ENCODE peak calls at places on chromosomes 2 and 18, in eight cellular contexts. One of them, this sample, is unnamed.

GRCh38 chr2:111102216-111102615 is 18.5 kb upstream of the BCL2L11 start:
- DNase-seq in CD14-positive monocyte: no peak
- DNase-seq in stimulated activated CD8-positive, alpha-beta memory T cell treated with anti-CD3 and anti-CD28 coated beads, Interleukin-15, amount 100 ng/mL, for 1 hour: no peak
- DNase-seq in cardiac muscle cell: no peak
- DNase-seq in colonic mucosa: no peak
- DNase-seq in CD8-positive, alpha-beta memory T cell: no peak
- DNase-seq in A549: no peak
- DNase-seq in RKO: no peak
- DNase-seq in this sample: no peak

GRCh38 chr18:73118121-73118816 is 250.5 kb upstream of the NETO1 start:
- DNase-seq in CD8-positive, alpha-beta memory T cell: no peak
- DNase-seq in colonic mucosa: no peak
- DNase-seq in cardiac muscle cell: no peak
- DNase-seq in A549: no peak
- DNase-seq in stimulated activated CD8-positive, alpha-beta memory T cell treated with anti-CD3 and anti-CD28 coated beads, Interleukin-15, amount 100 ng/mL, for 1 hour: no peak
- DNase-seq in CD14-positive monocyte: no peak
- DNase-seq in RKO: no peak
- DNase-seq in this sample: no peak

GRCh38 chr2:204445149-204445548 is 100.1 kb upstream of the PARD3B start:
- DNase-seq in stimulated activated CD8-positive, alpha-beta memory T cell treated with anti-CD3 and anti-CD28 coated beads, Interleukin-15, amount 100 ng/mL, for 1 hour: no peak
- DNase-seq in CD14-positive monocyte: no peak
- DNase-seq in CD8-positive, alpha-beta memory T cell: no peak
- DNase-seq in RKO: no peak
- DNase-seq in colonic mucosa: no peak
- DNase-seq in cardiac muscle cell: no peak
- DNase-seq in A549: no peak
- DNase-seq in this sample: no peak

GRCh38 chr2:203534486-203535077 is 519 bp downstream of the RAPH1 start:
- DNase-seq in CD8-positive, alpha-beta memory T cell: peak; percentile 25
- DNase-seq in A549: peak; percentile 31
- DNase-seq in colonic mucosa: peak; percentile 45
- DNase-seq in stimulated activated CD8-positive, alpha-beta memory T cell treated with anti-CD3 and anti-CD28 coated beads, Interleukin-15, amount 100 ng/mL, for 1 hour: peak; percentile 2
- DNase-seq in CD14-positive monocyte: peak; percentile 47
- DNase-seq in RKO: no peak
- DNase-seq in cardiac muscle cell: peak; percentile 78
- DNase-seq in this sample: no peak

GRCh38 chr18:46250084-46250811 is 146.1 kb downstream of the HAUS1 start:
- DNase-seq in CD8-positive, alpha-beta memory T cell: peak; percentile 72
- DNase-seq in A549: no peak
- DNase-seq in CD14-positive monocyte: no peak
- DNase-seq in stimulated activated CD8-positive, alpha-beta memory T cell treated with anti-CD3 and anti-CD28 coated beads, Interleukin-15, amount 100 ng/mL, for 1 hour: peak; percentile 14
- DNase-seq in colonic mucosa: peak; percentile 69
- DNase-seq in cardiac muscle cell: no peak
- DNase-seq in RKO: no peak
- DNase-seq in this sample: peak; percentile 60

GRCh38 chr2:144325086-144325485 is 194.8 kb downstream of the ZEB2 start:
- DNase-seq in colonic mucosa: no peak
- DNase-seq in RKO: no peak
- DNase-seq in CD8-positive, alpha-beta memory T cell: peak; percentile 78
- DNase-seq in cardiac muscle cell: no peak
- DNase-seq in stimulated activated CD8-positive, alpha-beta memory T cell treated with anti-CD3 and anti-CD28 coated beads, Interleukin-15, amount 100 ng/mL, for 1 hour: no peak
- DNase-seq in CD14-positive monocyte: no peak
- DNase-seq in A549: no peak
- DNase-seq in this sample: no peak

GRCh38 chr2:218332920-218333645 is 23.6 kb upstream of the CATIP start:
- DNase-seq in colonic mucosa: peak; percentile 19
- DNase-seq in stimulated activated CD8-positive, alpha-beta memory T cell treated with anti-CD3 and anti-CD28 coated beads, Interleukin-15, amount 100 ng/mL, for 1 hour: no peak
- DNase-seq in CD8-positive, alpha-beta memory T cell: no peak
- DNase-seq in cardiac muscle cell: no peak
- DNase-seq in CD14-positive monocyte: peak; percentile 65
- DNase-seq in RKO: no peak
- DNase-seq in A549: no peak
- DNase-seq in this sample: no peak

GRCh38 chr2:209473930-209474419 is 50.1 kb downstream of the MAP2 start:
- DNase-seq in CD8-positive, alpha-beta memory T cell: no peak
- DNase-seq in RKO: peak; percentile 18
- DNase-seq in stimulated activated CD8-positive, alpha-beta memory T cell treated with anti-CD3 and anti-CD28 coated beads, Interleukin-15, amount 100 ng/mL, for 1 hour: no peak
- DNase-seq in cardiac muscle cell: no peak
- DNase-seq in colonic mucosa: no peak
- DNase-seq in CD14-positive monocyte: no peak
- DNase-seq in A549: peak; percentile 10
- DNase-seq in this sample: peak; percentile 70

GRCh38 chr2:70282439-70282838 is 11.1 kb downstream of the SNRPG start:
- DNase-seq in RKO: no peak
- DNase-seq in CD14-positive monocyte: no peak
- DNase-seq in CD8-positive, alpha-beta memory T cell: no peak
- DNase-seq in cardiac muscle cell: no peak
- DNase-seq in stimulated activated CD8-positive, alpha-beta memory T cell treated with anti-CD3 and anti-CD28 coated beads, Interleukin-15, amount 100 ng/mL, for 1 hour: no peak
- DNase-seq in colonic mucosa: no peak
- DNase-seq in A549: no peak
- DNase-seq in this sample: no peak

GRCh38 chr18:70998490-70998889 is 709.6 kb downstream of the SOCS6 start:
- DNase-seq in CD14-positive monocyte: no peak
- DNase-seq in A549: no peak
- DNase-seq in cardiac muscle cell: peak; percentile 40
- DNase-seq in CD8-positive, alpha-beta memory T cell: no peak
- DNase-seq in stimulated activated CD8-positive, alpha-beta memory T cell treated with anti-CD3 and anti-CD28 coated beads, Interleukin-15, amount 100 ng/mL, for 1 hour: no peak
- DNase-seq in RKO: no peak
- DNase-seq in colonic mucosa: no peak
- DNase-seq in this sample: no peak

GRCh38 chr2:3001595-3002184 is 375.9 kb downstream of the EIPR1 start:
- DNase-seq in RKO: no peak
- DNase-seq in CD14-positive monocyte: no peak
- DNase-seq in stimulated activated CD8-positive, alpha-beta memory T cell treated with anti-CD3 and anti-CD28 coated beads, Interleukin-15, amount 100 ng/mL, for 1 hour: no peak
- DNase-seq in A549: no peak
- DNase-seq in CD8-positive, alpha-beta memory T cell: no peak
- DNase-seq in cardiac muscle cell: peak; percentile 5
- DNase-seq in colonic mucosa: no peak
- DNase-seq in this sample: no peak

GRCh38 chr18:31512203-31512764 is 14.3 kb downstream of the DSG2 start:
- DNase-seq in RKO: peak; percentile 53
- DNase-seq in CD14-positive monocyte: peak; percentile 48
- DNase-seq in colonic mucosa: peak; percentile 88
- DNase-seq in cardiac muscle cell: no peak
- DNase-seq in A549: peak; percentile 58
- DNase-seq in stimulated activated CD8-positive, alpha-beta memory T cell treated with anti-CD3 and anti-CD28 coated beads, Interleukin-15, amount 100 ng/mL, for 1 hour: no peak
- DNase-seq in CD8-positive, alpha-beta memory T cell: no peak
- DNase-seq in this sample: peak; percentile 72

GRCh38 chr18:65750421-65751144 is at the start of gene CDH7:
- DNase-seq in cardiac muscle cell: peak; percentile 72
- DNase-seq in RKO: no peak
- DNase-seq in stimulated activated CD8-positive, alpha-beta memory T cell treated with anti-CD3 and anti-CD28 coated beads, Interleukin-15, amount 100 ng/mL, for 1 hour: no peak
- DNase-seq in A549: no peak
- DNase-seq in colonic mucosa: no peak
- DNase-seq in CD14-positive monocyte: no peak
- DNase-seq in CD8-positive, alpha-beta memory T cell: no peak
- DNase-seq in this sample: no peak

GRCh38 chr2:98876741-98877140 is 59.3 kb downstream of the CRACDL start:
- DNase-seq in A549: no peak
- DNase-seq in colonic mucosa: no peak
- DNase-seq in RKO: no peak
- DNase-seq in CD14-positive monocyte: no peak
- DNase-seq in cardiac muscle cell: no peak
- DNase-seq in CD8-positive, alpha-beta memory T cell: no peak
- DNase-seq in stimulated activated CD8-positive, alpha-beta memory T cell treated with anti-CD3 and anti-CD28 coated beads, Interleukin-15, amount 100 ng/mL, for 1 hour: no peak
- DNase-seq in this sample: no peak

GRCh38 chr2:214077727-214078126 is 333.1 kb upstream of the VWC2L start:
- DNase-seq in CD14-positive monocyte: no peak
- DNase-seq in RKO: no peak
- DNase-seq in stimulated activated CD8-positive, alpha-beta memory T cell treated with anti-CD3 and anti-CD28 coated beads, Interleukin-15, amount 100 ng/mL, for 1 hour: no peak
- DNase-seq in CD8-positive, alpha-beta memory T cell: no peak
- DNase-seq in colonic mucosa: no peak
- DNase-seq in cardiac muscle cell: no peak
- DNase-seq in A549: no peak
- DNase-seq in this sample: no peak

GRCh38 chr2:127398239-127398590 is 10.4 kb upstream of the MAP3K2 start:
- DNase-seq in colonic mucosa: peak; percentile 91
- DNase-seq in CD8-positive, alpha-beta memory T cell: no peak
- DNase-seq in cardiac muscle cell: no peak
- DNase-seq in RKO: peak; percentile 84
- DNase-seq in stimulated activated CD8-positive, alpha-beta memory T cell treated with anti-CD3 and anti-CD28 coated beads, Interleukin-15, amount 100 ng/mL, for 1 hour: no peak
- DNase-seq in A549: peak; percentile 95
- DNase-seq in CD14-positive monocyte: peak; percentile 91
- DNase-seq in this sample: peak; percentile 90

GRCh38 chr2:62361964-62362363 is 144.0 kb downstream of the TMEM17 start:
- DNase-seq in RKO: no peak
- DNase-seq in colonic mucosa: no peak
- DNase-seq in cardiac muscle cell: no peak
- DNase-seq in CD8-positive, alpha-beta memory T cell: no peak
- DNase-seq in A549: no peak
- DNase-seq in CD14-positive monocyte: no peak
- DNase-seq in stimulated activated CD8-positive, alpha-beta memory T cell treated with anti-CD3 and anti-CD28 coated beads, Interleukin-15, amount 100 ng/mL, for 1 hour: no peak
- DNase-seq in this sample: no peak

GRCh38 chr18:48819276-48819675 is 131.5 kb downstream of the SMAD7 start:
- DNase-seq in cardiac muscle cell: peak; percentile 28
- DNase-seq in RKO: no peak
- DNase-seq in stimulated activated CD8-positive, alpha-beta memory T cell treated with anti-CD3 and anti-CD28 coated beads, Interleukin-15, amount 100 ng/mL, for 1 hour: no peak
- DNase-seq in colonic mucosa: no peak
- DNase-seq in CD8-positive, alpha-beta memory T cell: no peak
- DNase-seq in CD14-positive monocyte: no peak
- DNase-seq in A549: no peak
- DNase-seq in this sample: no peak

GRCh38 chr2:174473796-174474195 is 13.0 kb downstream of the GPR155 start:
- DNase-seq in RKO: no peak
- DNase-seq in stimulated activated CD8-positive, alpha-beta memory T cell treated with anti-CD3 and anti-CD28 coated beads, Interleukin-15, amount 100 ng/mL, for 1 hour: no peak
- DNase-seq in A549: no peak
- DNase-seq in CD8-positive, alpha-beta memory T cell: no peak
- DNase-seq in colonic mucosa: no peak
- DNase-seq in cardiac muscle cell: no peak
- DNase-seq in CD14-positive monocyte: no peak
- DNase-seq in this sample: no peak

GRCh38 chr2:38107738-38108410 is 31.9 kb upstream of the CYP1B1 start:
- DNase-seq in CD8-positive, alpha-beta memory T cell: no peak
- DNase-seq in A549: no peak
- DNase-seq in CD14-positive monocyte: no peak
- DNase-seq in cardiac muscle cell: no peak
- DNase-seq in stimulated activated CD8-positive, alpha-beta memory T cell treated with anti-CD3 and anti-CD28 coated beads, Interleukin-15, amount 100 ng/mL, for 1 hour: no peak
- DNase-seq in RKO: no peak
- DNase-seq in colonic mucosa: no peak
- DNase-seq in this sample: no peak

GRCh38 chr18:23453657-23454011 is 547 bp downstream of the RIOK3 start:
- DNase-seq in RKO: peak; percentile 81
- DNase-seq in cardiac muscle cell: no peak
- DNase-seq in A549: no peak
- DNase-seq in CD14-positive monocyte: no peak
- DNase-seq in CD8-positive, alpha-beta memory T cell: no peak
- DNase-seq in stimulated activated CD8-positive, alpha-beta memory T cell treated with anti-CD3 and anti-CD28 coated beads, Interleukin-15, amount 100 ng/mL, for 1 hour: no peak
- DNase-seq in colonic mucosa: no peak
- DNase-seq in this sample: no peak

GRCh38 chr2:8629402-8629801 is 52.5 kb upstream of the ID2 start:
- DNase-seq in CD14-positive monocyte: no peak
- DNase-seq in cardiac muscle cell: peak; percentile 43
- DNase-seq in colonic mucosa: no peak
- DNase-seq in RKO: no peak
- DNase-seq in A549: no peak
- DNase-seq in CD8-positive, alpha-beta memory T cell: no peak
- DNase-seq in stimulated activated CD8-positive, alpha-beta memory T cell treated with anti-CD3 and anti-CD28 coated beads, Interleukin-15, amount 100 ng/mL, for 1 hour: no peak
- DNase-seq in this sample: no peak

GRCh38 chr2:85355521-85355920 is 952 bp downstream of the ELMOD3 start:
- DNase-seq in CD14-positive monocyte: no peak
- DNase-seq in cardiac muscle cell: no peak
- DNase-seq in CD8-positive, alpha-beta memory T cell: no peak
- DNase-seq in colonic mucosa: no peak
- DNase-seq in stimulated activated CD8-positive, alpha-beta memory T cell treated with anti-CD3 and anti-CD28 coated beads, Interleukin-15, amount 100 ng/mL, for 1 hour: no peak
- DNase-seq in A549: no peak
- DNase-seq in RKO: peak; percentile 30
- DNase-seq in this sample: no peak

GRCh38 chr2:2291500-2292260 is 39.4 kb downstream of the MYT1L start:
- DNase-seq in CD14-positive monocyte: no peak
- DNase-seq in cardiac muscle cell: peak; percentile 52
- DNase-seq in RKO: no peak
- DNase-seq in CD8-positive, alpha-beta memory T cell: no peak
- DNase-seq in stimulated activated CD8-positive, alpha-beta memory T cell treated with anti-CD3 and anti-CD28 coated beads, Interleukin-15, amount 100 ng/mL, for 1 hour: no peak
- DNase-seq in colonic mucosa: no peak
- DNase-seq in A549: peak; percentile 9
- DNase-seq in this sample: no peak

GRCh38 chr2:191618789-191619185 is 59.1 kb upstream of the NABP1 start:
- DNase-seq in A549: no peak
- DNase-seq in colonic mucosa: no peak
- DNase-seq in CD8-positive, alpha-beta memory T cell: no peak
- DNase-seq in stimulated activated CD8-positive, alpha-beta memory T cell treated with anti-CD3 and anti-CD28 coated beads, Interleukin-15, amount 100 ng/mL, for 1 hour: no peak
- DNase-seq in RKO: no peak
- DNase-seq in CD14-positive monocyte: no peak
- DNase-seq in cardiac muscle cell: no peak
- DNase-seq in this sample: peak; percentile 70

GRCh38 chr2:100038019-100038418 is 104.4 kb downstream of the AFF3 start:
- DNase-seq in cardiac muscle cell: no peak
- DNase-seq in RKO: no peak
- DNase-seq in CD8-positive, alpha-beta memory T cell: no peak
- DNase-seq in stimulated activated CD8-positive, alpha-beta memory T cell treated with anti-CD3 and anti-CD28 coated beads, Interleukin-15, amount 100 ng/mL, for 1 hour: no peak
- DNase-seq in CD14-positive monocyte: no peak
- DNase-seq in A549: no peak
- DNase-seq in colonic mucosa: no peak
- DNase-seq in this sample: no peak

GRCh38 chr18:78936251-78937005 is 43.2 kb upstream of the SALL3 start:
- DNase-seq in CD8-positive, alpha-beta memory T cell: no peak
- DNase-seq in cardiac muscle cell: no peak
- DNase-seq in A549: no peak
- DNase-seq in RKO: no peak
- DNase-seq in CD14-positive monocyte: no peak
- DNase-seq in colonic mucosa: no peak
- DNase-seq in stimulated activated CD8-positive, alpha-beta memory T cell treated with anti-CD3 and anti-CD28 coated beads, Interleukin-15, amount 100 ng/mL, for 1 hour: no peak
- DNase-seq in this sample: no peak

GRCh38 chr2:118089015-118089800 is 937 bp downstream of the INSIG2 start:
- DNase-seq in CD14-positive monocyte: no peak
- DNase-seq in colonic mucosa: peak; percentile 46
- DNase-seq in A549: peak; percentile 13
- DNase-seq in RKO: peak; percentile 78
- DNase-seq in cardiac muscle cell: peak; percentile 40
- DNase-seq in CD8-positive, alpha-beta memory T cell: peak; percentile 33
- DNase-seq in stimulated activated CD8-positive, alpha-beta memory T cell treated with anti-CD3 and anti-CD28 coated beads, Interleukin-15, amount 100 ng/mL, for 1 hour: no peak
- DNase-seq in this sample: peak; percentile 70

This sample was measured in PC-9.